ENCODE peak calls at places on chromosomes 4 and X, in nine cellular contexts. P, R, Q, J, L, B, N, Y and Z are unnamed samples.

GRCh38 chr4:70728096-70728495 is 6.3 kb downstream of the RUFY3 start:
- DNase-seq in P (no peak), R (no peak), Q (no peak), J (no peak), L (no peak), B (no peak), N (peak), Y (no peak), Z (no peak)

GRCh38 chr4:104641427-104641826 is 146.7 kb upstream of the CXXC4 start:
- DNase-seq in P (no peak), R (peak), Q (no peak), J (no peak), L (no peak), B (no peak), N (peak), Y (no peak), Z (no peak)

GRCh38 chr4:74751247-74751646 is 43.1 kb downstream of the BTC start:
- DNase-seq in P (no peak), R (no peak), Q (no peak), J (no peak), L (no peak), B (no peak), N (peak), Y (no peak), Z (no peak)

GRCh38 chrX:106889468-106889867 is 13.7 kb downstream of the RIPPLY1 start:
- DNase-seq in P (no peak), R (no peak), Q (no peak), J (no peak), L (no peak), B (no peak), N (no peak), Y (no peak), Z (no peak)

GRCh38 chrX:55326985-55327384 is 62.3 kb upstream of the PAGE3 start:
- DNase-seq in P (no peak), R (no peak), Q (no peak), J (no peak), L (no peak), B (no peak), N (no peak), Y (no peak), Z (no peak)

GRCh38 chr4:113248320-113248719 is 198.9 kb downstream of the ANK2 start:
- DNase-seq in P (no peak), R (peak), Q (no peak), J (peak), L (no peak), B (no peak), N (peak), Y (no peak), Z (no peak)

GRCh38 chr4:20831746-20832145 is 131.5 kb downstream of the PACRGL start:
- DNase-seq in P (no peak), R (no peak), Q (no peak), J (no peak), L (no peak), B (no peak), N (no peak), Y (peak), Z (no peak)

GRCh38 chrX:116031331-116031730 is 139.2 kb upstream of the AGTR2 start:
- DNase-seq in P (no peak), R (no peak), Q (no peak), J (no peak), L (no peak), B (no peak), N (no peak), Y (no peak), Z (no peak)

GRCh38 chr4:109011241-109012031 is 248.6 kb upstream of the ETNPPL start:
- DNase-seq in P (no peak), R (peak), Q (no peak), J (no peak), L (no peak), B (no peak), N (no peak), Y (peak), Z (no peak)

GRCh38 chr4:140176735-140177134 is 22.8 kb upstream of the MAML3 start:
- DNase-seq in P (peak), R (no peak), Q (no peak), J (no peak), L (no peak), B (no peak), N (no peak), Y (peak), Z (no peak)

GRCh38 chrX:311156-312129 is 7.2 kb downstream of the GTPBP6 start:
- DNase-seq in P (no peak), R (no peak), Q (no peak), J (no peak), L (no peak), B (no peak), N (no peak), Y (no peak), Z (peak)

GRCh38 chr4:184280591-184281071 is 63.0 kb upstream of the ENPP6 start:
- DNase-seq in P (no peak), R (no peak), Q (no peak), J (no peak), L (peak), B (no peak), N (no peak), Y (no peak), Z (no peak)

GRCh38 chrX:43836435-43837184 is 45.6 kb downstream of the MAOB start:
- DNase-seq in P (peak), R (peak), Q (no peak), J (peak), L (peak), B (no peak), N (no peak), Y (peak), Z (no peak)

GRCh38 chr4:108465886-108466491 is 154.4 kb upstream of the RPL34 start:
- DNase-seq in P (no peak), R (no peak), Q (no peak), J (no peak), L (no peak), B (no peak), N (no peak), Y (peak), Z (no peak)

GRCh38 chr4:22385615-22386014 is 130.3 kb downstream of the ADGRA3 start:
- DNase-seq in P (peak), R (no peak), Q (peak), J (peak), L (no peak), B (no peak), N (no peak), Y (peak), Z (no peak)

GRCh38 chrX:136692271-136692670 is 44.3 kb downstream of the CD40LG start:
- DNase-seq in P (no peak), R (no peak), Q (no peak), J (no peak), L (no peak), B (no peak), N (no peak), Y (peak), Z (no peak)

GRCh38 chr4:153008578-153009199 is 72.6 kb downstream of the FHDC1 start:
- DNase-seq in P (no peak), R (no peak), Q (no peak), J (no peak), L (no peak), B (no peak), N (no peak), Y (no peak), Z (no peak)

GRCh38 chr4:138576684-138577083 is 334.5 kb upstream of the SLC7A11 start:
- DNase-seq in P (peak), R (peak), Q (no peak), J (peak), L (no peak), B (no peak), N (no peak), Y (peak), Z (no peak)

GRCh38 chrX:153769865-153770605 is 6.0 kb downstream of the PLXNB3 start:
- DNase-seq in P (no peak), R (no peak), Q (no peak), J (no peak), L (no peak), B (no peak), N (peak), Y (no peak), Z (no peak)

GRCh38 chr4:144421839-144422565 is 224.0 kb upstream of the HHIP start:
- DNase-seq in P (no peak), R (no peak), Q (no peak), J (no peak), L (no peak), B (no peak), N (no peak), Y (peak), Z (no peak)

GRCh38 chr4:93947318-93947717 is 118.8 kb downstream of the ATOH1 start:
- DNase-seq in P (no peak), R (no peak), Q (no peak), J (no peak), L (no peak), B (no peak), N (no peak), Y (no peak), Z (no peak)

GRCh38 chrX:103396186-103396585 is 19.8 kb downstream of the BEX3 start:
- DNase-seq in P (peak), R (no peak), Q (no peak), J (no peak), L (no peak), B (no peak), N (no peak), Y (peak), Z (no peak)

GRCh38 chrX:66030505-66031317 is 9.2 kb downstream of the VSIG4 start:
- DNase-seq in P (peak), R (peak), Q (no peak), J (peak), L (no peak), B (no peak), N (peak), Y (no peak), Z (no peak)

GRCh38 chrX:75365243-75365975 is 91.5 kb downstream of the UPRT start:
- DNase-seq in P (no peak), R (no peak), Q (no peak), J (no peak), L (no peak), B (no peak), N (no peak), Y (peak), Z (no peak)

GRCh38 chrX:145393702-145394235 is 146.5 kb downstream of the SPANXN1 start:
- DNase-seq in P (no peak), R (no peak), Q (no peak), J (no peak), L (no peak), B (no peak), N (no peak), Y (no peak), Z (no peak)

GRCh38 chr4:165384608-165385007 is 5.8 kb downstream of the CPE start:
- DNase-seq in P (peak), R (no peak), Q (no peak), J (no peak), L (no peak), B (no peak), N (no peak), Y (peak), Z (no peak)

GRCh38 chr4:108276690-108277089 is 108.0 kb upstream of the LEF1 start:
- DNase-seq in P (no peak), R (no peak), Q (no peak), J (no peak), L (no peak), B (no peak), N (no peak), Y (no peak), Z (no peak)

GRCh38 chr4:38144029-38144428 is 183.8 kb downstream of the PTTG2 start:
- DNase-seq in P (peak), R (no peak), Q (no peak), J (no peak), L (no peak), B (no peak), N (no peak), Y (no peak), Z (no peak)

GRCh38 chrX:31497086-31497485 is 425.2 kb upstream of the FTHL17 start:
- DNase-seq in P (peak), R (no peak), Q (no peak), J (no peak), L (no peak), B (no peak), N (no peak), Y (peak), Z (no peak)

GRCh38 chrX:39755152-39756032 is 342.4 kb downstream of the BCOR start:
- DNase-seq in P (peak), R (no peak), Q (peak), J (peak), L (no peak), B (peak), N (no peak), Y (peak), Z (peak)

GRCh38 chr4:83917572-83917971 is 381.7 kb downstream of the GPAT3 start:
- DNase-seq in P (peak), R (no peak), Q (no peak), J (peak), L (no peak), B (no peak), N (no peak), Y (peak), Z (no peak)

GRCh38 chr4:33226133-33226532 is 2506.0 kb downstream of the PCDH7 start:
- DNase-seq in P (no peak), R (no peak), Q (no peak), J (no peak), L (no peak), B (no peak), N (no peak), Y (no peak), Z (no peak)

GRCh38 chr4:176601156-176601555 is 191.6 kb downstream of the VEGFC start:
- DNase-seq in P (no peak), R (no peak), Q (no peak), J (peak), L (no peak), B (no peak), N (no peak), Y (peak), Z (peak)

GRCh38 chrX:115560978-115561604 is at the start of gene PLS3:
- DNase-seq in P (peak), R (peak), Q (peak), J (peak), L (peak), B (peak), N (peak), Y (peak), Z (peak)

GRCh38 chr4:10123227-10124101 is 6.9 kb upstream of the WDR1 start:
- DNase-seq in P (peak), R (no peak), Q (no peak), J (no peak), L (no peak), B (no peak), N (peak), Y (peak), Z (no peak)

GRCh38 chr4:114326358-114326757 is 272.2 kb upstream of the UGT8 start:
- DNase-seq in P (no peak), R (no peak), Q (no peak), J (no peak), L (no peak), B (no peak), N (no peak), Y (no peak), Z (no peak)

GRCh38 chrX:45778621-45779020 is 577.9 kb upstream of the DIPK2B start:
- DNase-seq in P (no peak), R (no peak), Q (no peak), J (no peak), L (no peak), B (no peak), N (no peak), Y (no peak), Z (no peak)

GRCh38 chrX:45783002-45783401 is 582.3 kb upstream of the DIPK2B start:
- DNase-seq in P (no peak), R (no peak), Q (no peak), J (no peak), L (no peak), B (no peak), N (no peak), Y (no peak), Z (no peak)

GRCh38 chrX:45784590-45784989 is 583.9 kb upstream of the DIPK2B start:
- DNase-seq in P (no peak), R (no peak), Q (no peak), J (no peak), L (no peak), B (no peak), N (no peak), Y (no peak), Z (no peak)

GRCh38 chrX:45781901-45782553 is 581.4 kb upstream of the DIPK2B start:
- DNase-seq in P (peak), R (no peak), Q (no peak), J (peak), L (no peak), B (no peak), N (no peak), Y (peak), Z (no peak)
- TF ChIP-seq CTCF in P (peak), R (peak), Q (peak), J (peak), L (no peak), B (peak), N (no peak), Y (peak), Z (no peak)

GRCh38 chr4:154490589-154491340 is 834 bp downstream of the DCHS2 start:
- DNase-seq in P (no peak), R (peak), Q (no peak), J (no peak), L (no peak), B (peak), N (peak), Y (no peak), Z (no peak)
- H3K4me3 ChIP-seq in P (no peak), R (peak), Q (peak), J (peak), L (peak), B (peak), N (peak), Y (peak), Z (peak)

DNA sequence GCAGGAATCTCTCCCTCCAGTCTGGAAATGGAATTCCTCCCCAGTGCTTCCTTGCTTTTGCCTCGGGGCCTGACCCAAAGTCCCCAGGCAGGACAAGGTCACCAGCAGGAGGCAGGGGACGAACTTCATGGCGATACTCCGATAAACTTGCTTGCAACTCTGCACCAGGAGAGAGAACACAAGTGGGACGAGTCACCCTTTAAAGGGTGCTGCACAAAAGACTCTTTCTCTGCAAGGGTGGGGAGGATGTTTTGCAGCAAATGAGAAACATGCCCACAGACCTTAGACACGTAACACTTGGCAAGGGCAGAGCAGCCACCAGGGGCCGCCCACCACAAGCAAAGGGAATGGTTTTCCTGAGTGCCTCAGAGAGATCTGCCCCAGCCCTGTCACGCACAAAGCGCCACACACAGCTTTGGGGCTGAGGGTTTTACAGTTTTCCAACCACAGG is at the start of gene FGFBP2:
- DNase-seq in P (peak), R (peak), Q (no peak), J (peak), L (no peak), B (peak), N (peak), Y (peak), Z (no peak)
- TF ChIP-seq CTCF in P (peak), R (peak), Q (peak), J (peak), L (peak), B (peak), N (peak), Y (peak), Z (peak)

GRCh38 chrX:71536285-71536684 is 3.4 kb downstream of the OGT start:
- DNase-seq in P (no peak), R (no peak), Q (no peak), J (no peak), L (no peak), B (no peak), N (no peak), Y (no peak), Z (no peak)
- H3K4me3 ChIP-seq in P (peak), R (no peak), Q (peak), J (peak), L (peak), B (peak), N (no peak), Y (peak), Z (peak)

GRCh38 chrX:149284616-149285015 is 220.5 kb downstream of the IDS start:
- DNase-seq in P (no peak), R (no peak), Q (no peak), J (no peak), L (no peak), B (no peak), N (no peak), Y (no peak), Z (no peak)

GRCh38 chrX:149282909-149283308 is 222.2 kb downstream of the IDS start:
- DNase-seq in P (no peak), R (no peak), Q (no peak), J (no peak), L (no peak), B (no peak), N (no peak), Y (no peak), Z (no peak)

GRCh38 chrX:149283853-149284252 is 221.3 kb downstream of the IDS start:
- DNase-seq in P (no peak), R (no peak), Q (no peak), J (no peak), L (no peak), B (no peak), N (no peak), Y (no peak), Z (no peak)

GRCh38 chrX:149286940-149287349 is 218.2 kb downstream of the IDS start:
- DNase-seq in P (peak), R (peak), Q (no peak), J (peak), L (peak), B (peak), N (peak), Y (peak), Z (no peak)
- TF ChIP-seq CTCF in P (peak), R (peak), Q (peak), J (peak), L (peak), B (peak), N (peak), Y (peak), Z (peak)

GRCh38 chr4:125833-126232 is 1.5 kb downstream of the ZNF718 start:
- DNase-seq in P (no peak), R (no peak), Q (no peak), J (no peak), L (no peak), B (no peak), N (peak), Y (no peak), Z (no peak)
- H3K4me3 ChIP-seq in P (peak), R (peak), Q (peak), J (peak), L (peak), B (peak), N (peak), Y (peak), Z (peak)

DNA sequence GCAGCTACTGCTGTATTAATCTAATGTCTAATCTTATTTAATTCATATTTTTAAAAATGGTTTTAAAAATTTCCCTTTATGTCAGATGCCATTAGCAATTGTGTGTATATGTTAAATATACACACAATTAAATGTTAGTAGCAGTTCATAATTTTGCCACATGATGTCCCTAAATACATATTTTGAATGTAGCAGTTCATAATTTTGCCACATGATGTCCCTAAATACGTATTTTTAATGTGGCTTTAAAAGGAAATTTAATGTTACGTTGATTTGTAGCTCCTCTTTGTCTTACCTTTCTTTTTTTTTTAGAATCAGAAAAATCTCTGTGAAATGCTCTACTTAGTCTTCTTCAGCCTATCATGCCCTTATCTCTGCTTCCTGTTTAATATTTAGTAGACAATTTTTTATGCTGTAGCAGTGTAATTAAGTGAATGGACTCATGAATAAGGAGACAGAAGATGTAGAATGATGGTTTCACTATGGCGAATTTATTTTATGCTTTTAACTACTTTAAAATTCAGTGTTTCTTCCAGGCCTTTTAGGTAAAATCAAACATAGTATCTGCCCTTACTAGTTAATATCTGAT is 26.1 kb downstream of the RBM46 start:
- DNase-seq in P (peak), R (no peak), Q (no peak), J (peak), L (peak), B (no peak), N (no peak), Y (peak), Z (no peak)
- TF ChIP-seq CTCF in P (peak), R (peak), Q (peak), J (peak), L (peak), B (peak), N (no peak), Y (no peak), Z (peak)